ENCODE peak calls at places on chromosomes 4 and X, in eight cellular contexts. C, N, D, J, W, P, O and Z are unnamed samples.

GRCh38 chr4:159413252-159413941 is 310.5 kb downstream of the RAPGEF2 start:
- DNase-seq in C (no peak), N (no peak), D (no peak), J (no peak), W (no peak), P (no peak), O (no peak), Z (no peak)

GRCh38 chr4:67918428-67918827 is 34.6 kb upstream of the TMPRSS11D start:
- DNase-seq in C (no peak), N (no peak), D (no peak), J (no peak), W (no peak), P (peak; percentile 43), O (no peak), Z (no peak)

GRCh38 chr4:173040200-173040599 is 128.4 kb upstream of the GALNT7 start:
- DNase-seq in C (no peak), N (no peak), D (no peak), J (no peak), W (no peak), P (no peak), O (no peak), Z (no peak)

GRCh38 chrX:69095260-69095659 is 70.0 kb downstream of the PJA1 start:
- DNase-seq in C (no peak), N (no peak), D (no peak), J (no peak), W (no peak), P (no peak), O (no peak), Z (no peak)

GRCh38 chr4:47068986-47069385 is 37.6 kb downstream of the GABRB1 start:
- DNase-seq in C (no peak), N (no peak), D (no peak), J (no peak), W (no peak), P (peak; percentile 20), O (no peak), Z (no peak)

GRCh38 chrX:66021407-66021757 is 18.5 kb downstream of the VSIG4 start:
- DNase-seq in C (no peak), N (no peak), D (no peak), J (no peak), W (no peak), P (no peak), O (no peak), Z (no peak)

GRCh38 chrX:118627084-118627758 is 100.2 kb upstream of the IL13RA1 start:
- DNase-seq in C (no peak), N (no peak), D (no peak), J (no peak), W (no peak), P (no peak), O (no peak), Z (no peak)

GRCh38 chr4:159015862-159016261 is 87.0 kb upstream of the RAPGEF2 start:
- DNase-seq in C (no peak), N (no peak), D (no peak), J (no peak), W (no peak), P (no peak), O (no peak), Z (no peak)

GRCh38 chr4:7938513-7939376 is 916 bp downstream of the AFAP1 start:
- DNase-seq in C (peak; percentile 74), N (no peak), D (no peak), J (no peak), W (peak; percentile 39), P (peak; percentile 53), O (peak; percentile 57), Z (no peak)

GRCh38 chr4:75705198-75705712 is 19.1 kb upstream of the USO1 start:
- DNase-seq in C (no peak), N (peak; percentile 83), D (no peak), J (no peak), W (no peak), P (no peak), O (no peak), Z (no peak)

GRCh38 chrX:139932077-139932900 is 564 bp downstream of the ATP11C start:
- DNase-seq in C (no peak), N (no peak), D (peak; percentile 28), J (no peak), W (peak; percentile 44), P (no peak), O (peak; percentile 44), Z (peak; percentile 34)

GRCh38 chr4:108794136-108794535 is 31.3 kb upstream of the ETNPPL start:
- DNase-seq in C (no peak), N (no peak), D (no peak), J (no peak), W (no peak), P (no peak), O (no peak), Z (no peak)

GRCh38 chr4:102707150-102707549 is 53.6 kb downstream of the MANBA start:
- DNase-seq in C (no peak), N (no peak), D (no peak), J (no peak), W (no peak), P (no peak), O (no peak), Z (no peak)